ENCODE peak calls at places on chromosomes 7 and 10, in ten cellular contexts. G is putamen; D is kidney glomerular epithelial cell; J is MG63; U is central memory CD4-positive, alpha-beta T cell; F is stimulated activated CD4-positive, alpha-beta T cell treated with anti-CD3 and anti-CD28 coated beads, Interleukin-15, amount 100 ng/mL, for 24 hours; R is LoVo; B is left cardiac atrium; Q is NCI-H2171; Y is GM18507. K is an unnamed sample.

GRCh38 chr10:32417906-32418547 is 27.9 kb upstream of the CCDC7 start:
- DNase-seq in F (no peak), Y (no peak), G (peak), U (no peak), D (no peak), J (peak), B (no peak), Q (no peak), R (no peak), K (no peak)

GRCh38 chr7:147298611-147299043 is 1182.0 kb downstream of the CNTNAP2 start:
- DNase-seq in F (no peak), D (no peak), Y (no peak), J (peak), B (no peak), Q (no peak), R (no peak), G (no peak), U (no peak), K (no peak)

GRCh38 chr10:79192677-79193003 is 123.9 kb downstream of the ZMIZ1 start:
- DNase-seq in Q (no peak), D (no peak), Y (no peak), F (no peak), R (no peak), B (peak), J (peak), U (no peak), G (no peak), K (no peak)

GRCh38 chr10:108375691-108376090 is 1211.2 kb upstream of the SORCS1 start:
- DNase-seq in U (no peak), G (no peak), R (no peak), F (no peak), Q (no peak), B (no peak), D (peak), Y (no peak), J (no peak), K (no peak)

GRCh38 chr7:110010379-110010778 is 1080.5 kb upstream of the LRRN3 start:
- DNase-seq in Q (no peak), R (no peak), Y (no peak), J (no peak), G (no peak), F (no peak), D (no peak), B (no peak), U (no peak), K (no peak)

GRCh38 chr10:131274133-131274880 is 37.2 kb downstream of the TCERG1L start:
- DNase-seq in Y (no peak), B (no peak), J (no peak), G (no peak), F (no peak), D (no peak), Q (no peak), R (no peak), U (no peak), K (no peak)

GRCh38 chr7:105016083-105017075 is 2.4 kb downstream of the KMT2E start:
- DNase-seq in Y (no peak), U (no peak), J (no peak), Q (no peak), D (no peak), B (no peak), F (no peak), R (no peak), G (no peak), K (no peak)

GRCh38 chr7:150854066-150855000 is 2.0 kb downstream of the AOC1 start:
- DNase-seq in B (no peak), Y (no peak), R (no peak), G (no peak), J (no peak), U (no peak), D (no peak), Q (no peak), F (no peak), K (no peak)

GRCh38 chr10:111082102-111082975 is 5.5 kb downstream of the ADRA2A start:
- DNase-seq in D (no peak), J (no peak), G (no peak), U (no peak), R (no peak), B (no peak), F (no peak), Y (no peak), Q (no peak), K (no peak)

GRCh38 chr10:110414563-110415309 is 83.0 kb upstream of the DUSP5 start:
- DNase-seq in G (peak), D (peak), F (peak), J (no peak), U (peak), B (no peak), Q (no peak), Y (peak), R (peak), K (peak)

GRCh38 chr10:120972259-120972658 is 121.1 kb downstream of the WDR11 start:
- DNase-seq in B (no peak), J (no peak), D (no peak), Q (no peak), G (no peak), F (no peak), R (no peak), Y (no peak), U (no peak), K (no peak)

GRCh38 chr7:128427289-128427891 is 17.6 kb upstream of the IMPDH1 start:
- DNase-seq in R (peak), U (peak), D (peak), F (peak), Y (no peak), J (no peak), G (peak), B (no peak), Q (peak), K (no peak)

GRCh38 chr10:60801538-60801937 is 23.3 kb downstream of the CDK1 start:
- DNase-seq in B (no peak), R (no peak), F (no peak), Q (no peak), U (no peak), D (no peak), J (no peak), Y (no peak), G (no peak), K (no peak)

GRCh38 chr7:128053023-128053422 is 21.8 kb upstream of the LRRC4 start:
- DNase-seq in U (no peak), R (peak), Y (no peak), G (no peak), B (no peak), F (no peak), Q (peak), D (no peak), J (no peak), K (no peak)

GRCh38 chr7:94344826-94345225 is 49.9 kb upstream of the COL1A2 start:
- DNase-seq in J (no peak), R (no peak), G (no peak), Q (no peak), U (no peak), Y (no peak), F (no peak), D (no peak), B (no peak), K (no peak)

GRCh38 chr7:99008181-99008631 is 129.9 kb downstream of the TRRAP start:
- DNase-seq in B (no peak), Y (no peak), J (no peak), R (no peak), Q (no peak), F (no peak), U (no peak), G (no peak), D (no peak), K (no peak)

GRCh38 chr10:29245476-29245875 is 43.4 kb upstream of the LYZL1 start:
- DNase-seq in F (no peak), U (no peak), B (no peak), G (peak), Y (no peak), R (no peak), J (no peak), D (no peak), Q (no peak), K (no peak)

GRCh38 chr7:45662540-45663166 is 88.5 kb downstream of the ADCY1 start:
- DNase-seq in Y (no peak), R (no peak), D (no peak), B (no peak), Q (no peak), F (no peak), J (no peak), G (no peak), U (no peak), K (no peak)

GRCh38 chr10:99484626-99485581 is 47.8 kb upstream of the NKX2-3 start:
- DNase-seq in F (no peak), Q (no peak), J (no peak), Y (no peak), R (no peak), G (no peak), D (no peak), B (no peak), U (no peak), K (no peak)

GRCh38 chr7:116734736-116735135 is 62.7 kb downstream of the MET start:
- DNase-seq in U (no peak), D (no peak), Y (no peak), R (no peak), F (no peak), G (no peak), B (no peak), J (no peak), Q (no peak), K (no peak)

GRCh38 chr10:84537447-84537931 is 209.1 kb downstream of the CCSER2 start:
- DNase-seq in J (peak), Q (peak), Y (peak), B (peak), G (peak), F (peak), R (peak), D (peak), U (peak), K (peak)

GRCh38 chr10:120963053-120963533 is 111.9 kb downstream of the WDR11 start:
- DNase-seq in F (no peak), Q (no peak), R (no peak), G (no peak), J (no peak), Y (no peak), U (no peak), D (no peak), B (no peak), K (no peak)

GRCh38 chr7:102190777-102191176 is 95.9 kb upstream of the SH2B2 start:
- DNase-seq in U (no peak), B (no peak), J (no peak), D (no peak), G (no peak), R (no peak), F (no peak), Q (no peak), Y (no peak), K (no peak)

K was measured in stimulated activated naive CD8-positive, alpha-beta T cell treated with anti-CD3 and anti-CD28 coated beads, Interleukin-15, Interleukin-2, amounts not matched to agents 100 U/mL and 50 U/mL, for 24 hours.